ENCODE peak calls at places on chromosomes 3 and 15, in eight cellular contexts. U is GM19239; G is astrocyte of the hippocampus; C is GM10248; T is thyroid gland; P is stimulated activated CD8-positive, alpha-beta memory T cell treated with anti-CD3 and anti-CD28 coated beads, Interleukin-2, amount 100 ng/mL, for 1 hour; N is skeletal muscle cell; D is activated T-cell treated with anti-CD3 and anti-CD28 coated beads, Interleukin-2, amount 50 U/mL, for 1 hour. V is an unnamed sample.

GRCh38 chr3:39154323-39155021 is 1.1 kb upstream of the CSRNP1 start:
- DNase-seq in U (no peak), G (no peak), C (no peak), T (peak), P (no peak), N (no peak), D (no peak), V (no peak)

GRCh38 chr3:105906834-105907233 is 38.0 kb upstream of the CBLB start:
- DNase-seq in U (no peak), G (no peak), C (no peak), T (peak), P (no peak), N (peak), D (no peak), V (no peak)

GRCh38 chr3:141268281-141268680 is 36.7 kb downstream of the PXYLP1 start:
- DNase-seq in U (no peak), G (no peak), C (no peak), T (no peak), P (no peak), N (no peak), D (no peak), V (no peak)

GRCh38 chr3:152385761-152386160 is 117.0 kb downstream of the MBNL1 start:
- DNase-seq in U (no peak), G (peak), C (no peak), T (no peak), P (no peak), N (peak), D (no peak), V (no peak)

GRCh38 chr3:23294770-23295387 is 91.8 kb downstream of the UBE2E2 start:
- DNase-seq in U (no peak), G (no peak), C (no peak), T (no peak), P (no peak), N (no peak), D (no peak), V (no peak)

GRCh38 chr3:27324695-27325094 is 44.5 kb downstream of the NEK10 start:
- DNase-seq in U (no peak), G (no peak), C (no peak), T (no peak), P (no peak), N (no peak), D (no peak), V (no peak)

GRCh38 chr15:57312323-57313133 is 63.8 kb upstream of the CGNL1 start:
- DNase-seq in U (no peak), G (no peak), C (no peak), T (no peak), P (no peak), N (no peak), D (no peak), V (peak)

GRCh38 chr3:61360297-61360696 is 109.0 kb upstream of the FHIT start:
- DNase-seq in U (no peak), G (no peak), C (no peak), T (no peak), P (no peak), N (no peak), D (no peak), V (no peak)

GRCh38 chr3:4493931-4494806 is 1.0 kb downstream of the ITPR1 start:
- DNase-seq in U (no peak), G (peak), C (no peak), T (no peak), P (no peak), N (no peak), D (peak), V (no peak)

GRCh38 chr15:55234800-55235104 is 38.0 kb upstream of the RSL24D1 start:
- DNase-seq in U (no peak), G (no peak), C (no peak), T (no peak), P (no peak), N (no peak), D (no peak), V (no peak)

GRCh38 chr3:48186993-48187578 is 1.1 kb downstream of the CDC25A start:
- DNase-seq in U (no peak), G (peak), C (no peak), T (no peak), P (no peak), N (no peak), D (no peak), V (no peak)

GRCh38 chr3:139388961-139389551 is 391 bp downstream of the COPB2 start:
- DNase-seq in U (no peak), G (no peak), C (peak), T (no peak), P (no peak), N (no peak), D (no peak), V (no peak)

GRCh38 chr3:102737353-102737752 is 302.5 kb downstream of the ZPLD1 start:
- DNase-seq in U (no peak), G (no peak), C (no peak), T (no peak), P (no peak), N (no peak), D (no peak), V (no peak)

GRCh38 chr15:64596701-64597468 is 136.5 kb downstream of the ZNF609 start:
- DNase-seq in U (peak), G (peak), C (peak), T (peak), P (no peak), N (peak), D (no peak), V (no peak)

GRCh38 chr3:173007079-173007723 is 133.8 kb downstream of the SPATA16 start:
- DNase-seq in U (no peak), G (no peak), C (no peak), T (no peak), P (no peak), N (no peak), D (no peak), V (no peak)

GRCh38 chr3:95217661-95218060 is 1154.8 kb downstream of the NSUN3 start:
- DNase-seq in U (no peak), G (no peak), C (no peak), T (no peak), P (no peak), N (no peak), D (no peak), V (no peak)

GRCh38 chr3:178078933-178079332 is 457.3 kb upstream of the KCNMB2 start:
- DNase-seq in U (no peak), G (peak), C (no peak), T (peak), P (no peak), N (peak), D (no peak), V (no peak)

GRCh38 chr15:44468713-44469385 is 41.4 kb downstream of the CTDSPL2 start:
- DNase-seq in U (no peak), G (peak), C (no peak), T (no peak), P (no peak), N (peak), D (no peak), V (no peak)

GRCh38 chr3:114060906-114061655 is 4.5 kb downstream of the QTRT2 start:
- DNase-seq in U (no peak), G (no peak), C (no peak), T (no peak), P (no peak), N (no peak), D (no peak), V (no peak)

GRCh38 chr15:73212424-73212823 is 156.3 kb downstream of the HCN4 start:
- DNase-seq in U (no peak), G (peak), C (no peak), T (no peak), P (no peak), N (no peak), D (no peak), V (no peak)

GRCh38 chr3:35832140-35832571 is 192.8 kb downstream of the ARPP21 start:
- DNase-seq in U (no peak), G (no peak), C (no peak), T (no peak), P (no peak), N (peak), D (no peak), V (no peak)

GRCh38 chr15:52112203-52112750 is 298 bp downstream of the BCL2L10 start:
- DNase-seq in U (no peak), G (peak), C (peak), T (peak), P (no peak), N (no peak), D (peak), V (no peak)

GRCh38 chr15:65954289-65954741 is 85.0 kb downstream of the RAB11A start:
- DNase-seq in U (no peak), G (peak), C (no peak), T (no peak), P (no peak), N (peak), D (no peak), V (no peak)

GRCh38 chr3:194487289-194488006 is 646 bp upstream of the ATP13A3 start:
- DNase-seq in U (no peak), G (peak), C (peak), T (peak), P (peak), N (no peak), D (peak), V (no peak)

GRCh38 chr3:42729404-42730145 is 27.0 kb upstream of the HHATL start:
- DNase-seq in U (no peak), G (no peak), C (no peak), T (peak), P (no peak), N (no peak), D (no peak), V (peak)

GRCh38 chr3:176399193-176399592 is 798.1 kb downstream of the TBL1XR1 start:
- DNase-seq in U (no peak), G (no peak), C (no peak), T (no peak), P (no peak), N (no peak), D (no peak), V (no peak)

GRCh38 chr3:106004137-106004600 is 135.4 kb upstream of the CBLB start:
- DNase-seq in U (no peak), G (peak), C (no peak), T (no peak), P (no peak), N (no peak), D (no peak), V (no peak)

GRCh38 chr3:129592362-129593150 is 13.9 kb downstream of the PLXND1 start:
- DNase-seq in U (no peak), G (peak), C (no peak), T (peak), P (no peak), N (no peak), D (no peak), V (no peak)

GRCh38 chr3:189967254-189967865 is 153.3 kb downstream of the P3H2 start:
- DNase-seq in U (peak), G (peak), C (peak), T (no peak), P (no peak), N (no peak), D (no peak), V (no peak)

GRCh38 chr3:159881208-159881607 is 107.4 kb upstream of the IL12A start:
- DNase-seq in U (no peak), G (no peak), C (no peak), T (no peak), P (no peak), N (no peak), D (no peak), V (no peak)

GRCh38 chr3:192372627-192373026 is 354.7 kb downstream of the FGF12 start:
- DNase-seq in U (no peak), G (no peak), C (no peak), T (no peak), P (no peak), N (no peak), D (no peak), V (no peak)

GRCh38 chr15:48634096-48634495 is 11.4 kb downstream of the FBN1 start:
- DNase-seq in U (no peak), G (no peak), C (no peak), T (no peak), P (no peak), N (no peak), D (no peak), V (no peak)

GRCh38 chr3:97699889-97700288 is 64.7 kb upstream of the ARL6 start:
- DNase-seq in U (no peak), G (no peak), C (no peak), T (no peak), P (no peak), N (no peak), D (no peak), V (no peak)

GRCh38 chr3:72186485-72186864 is 401.5 kb upstream of the PROK2 start:
- DNase-seq in U (no peak), G (peak), C (no peak), T (no peak), P (no peak), N (peak), D (no peak), V (no peak)

GRCh38 chr15:80588801-80589200 is 106.3 kb upstream of the ABHD17C start:
- DNase-seq in U (no peak), G (peak), C (no peak), T (no peak), P (no peak), N (peak), D (no peak), V (no peak)

GRCh38 chr3:157073810-157074209 is 86.1 kb downstream of the CCNL1 start:
- DNase-seq in U (no peak), G (peak), C (no peak), T (no peak), P (no peak), N (no peak), D (no peak), V (no peak)

GRCh38 chr3:48709051-48709461 is 8.0 kb downstream of the IP6K2 start:
- DNase-seq in U (no peak), G (peak), C (no peak), T (no peak), P (no peak), N (no peak), D (no peak), V (no peak)

GRCh38 chr15:39833515-39833981 is 50.9 kb upstream of the FSIP1 start:
- DNase-seq in U (no peak), G (peak), C (no peak), T (no peak), P (no peak), N (no peak), D (no peak), V (no peak)

GRCh38 chr3:173789530-173789929 is 392.0 kb downstream of the NLGN1 start:
- DNase-seq in U (no peak), G (peak), C (no peak), T (no peak), P (no peak), N (no peak), D (no peak), V (no peak)